ENCODE peak calls at places on chromosomes 5 and 9, in five cellular contexts. J, Z, N, E and K are unnamed samples.

GRCh38 chr5:128213340-128213739 is 129.8 kb downstream of the SLC12A2 start:
- DNase-seq in J (peak), Z (peak), N (peak), E (peak), K (peak)

GRCh38 chr5:132557425-132557805 is 638 bp downstream of the RAD50 start:
- DNase-seq in J (peak), Z (peak), N (peak), E (peak), K (peak)

GRCh38 chr9:88826651-88827245 is 164.5 kb upstream of the S1PR3 start:
- DNase-seq in J (no peak), Z (no peak), N (no peak), E (no peak), K (no peak)

GRCh38 chr5:134554319-134555222 is 29.1 kb downstream of the JADE2 start:
- DNase-seq in J (no peak), Z (no peak), N (peak), E (no peak), K (peak)

GRCh38 chr9:35679766-35680330 is 6.1 kb downstream of the CA9 start:
- DNase-seq in J (no peak), Z (no peak), N (no peak), E (no peak), K (no peak)

GRCh38 chr5:54313311-54314270 is 3.2 kb upstream of the ARL15 start:
- DNase-seq in J (no peak), Z (no peak), N (no peak), E (no peak), K (no peak)

GRCh38 chr9:135338546-135338945 is 141.0 kb upstream of the PPP1R26 start:
- DNase-seq in J (no peak), Z (no peak), N (no peak), E (no peak), K (no peak)

GRCh38 chr5:73444499-73445432 is 3.8 kb downstream of the FOXD1 start:
- DNase-seq in J (no peak), Z (no peak), N (no peak), E (no peak), K (no peak)

GRCh38 chr5:121872846-121873245 is 21.2 kb downstream of the FTMT start:
- DNase-seq in J (no peak), Z (no peak), N (no peak), E (no peak), K (no peak)

GRCh38 chr9:114805670-114806551 is at the start of gene TNFSF15:
- DNase-seq in J (peak), Z (no peak), N (no peak), E (no peak), K (peak)

GRCh38 chr9:105403552-105404246 is 44.1 kb upstream of the FSD1L start:
- DNase-seq in J (no peak), Z (no peak), N (no peak), E (no peak), K (no peak)

GRCh38 chr5:66595877-66596790 is at the start of gene MAST4:
- DNase-seq in J (peak), Z (peak), N (peak), E (peak), K (peak)

DNA sequence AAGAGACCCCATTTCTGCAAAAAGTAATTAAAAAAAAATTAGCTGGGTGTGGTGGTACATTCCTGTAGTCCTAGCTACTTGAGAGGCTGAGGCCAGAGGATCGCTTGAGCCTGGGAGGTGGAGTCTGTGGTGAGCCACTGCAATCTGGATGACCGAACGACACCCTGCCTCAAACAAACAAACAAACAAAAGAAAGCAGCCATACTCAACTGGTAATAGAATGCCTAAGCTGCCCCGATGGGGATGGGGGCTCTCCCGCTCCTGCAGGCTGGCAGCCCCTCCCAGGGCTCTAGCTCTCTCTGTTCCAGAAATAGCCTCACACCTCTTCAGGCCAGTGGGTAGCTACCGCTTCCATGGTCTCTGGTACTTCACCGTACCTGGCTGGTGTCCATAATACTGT is 241.8 kb downstream of the FANCC start:
- DNase-seq in J (no peak), Z (no peak), N (no peak), E (no peak), K (no peak)
- TF ChIP-seq MAX in J (no peak), Z (no peak), N (no peak), E (no peak), K (no peak)

GRCh38 chr5:140632366-140633080 is 452 bp downstream of the CD14 start:
- DNase-seq in J (no peak), Z (no peak), N (no peak), E (no peak), K (peak)

GRCh38 chr5:140633081-140633471 is at the start of gene CD14:
- DNase-seq in J (peak), Z (no peak), N (peak), E (no peak), K (no peak)

GRCh38 chr5:140630296-140630695 is 2.7 kb downstream of the CD14 start:
- DNase-seq in J (no peak), Z (no peak), N (no peak), E (no peak), K (no peak)

GRCh38 chr5:140631063-140631462 is 1.9 kb downstream of the CD14 start:
- DNase-seq in J (no peak), Z (no peak), N (no peak), E (no peak), K (no peak)

DNA sequence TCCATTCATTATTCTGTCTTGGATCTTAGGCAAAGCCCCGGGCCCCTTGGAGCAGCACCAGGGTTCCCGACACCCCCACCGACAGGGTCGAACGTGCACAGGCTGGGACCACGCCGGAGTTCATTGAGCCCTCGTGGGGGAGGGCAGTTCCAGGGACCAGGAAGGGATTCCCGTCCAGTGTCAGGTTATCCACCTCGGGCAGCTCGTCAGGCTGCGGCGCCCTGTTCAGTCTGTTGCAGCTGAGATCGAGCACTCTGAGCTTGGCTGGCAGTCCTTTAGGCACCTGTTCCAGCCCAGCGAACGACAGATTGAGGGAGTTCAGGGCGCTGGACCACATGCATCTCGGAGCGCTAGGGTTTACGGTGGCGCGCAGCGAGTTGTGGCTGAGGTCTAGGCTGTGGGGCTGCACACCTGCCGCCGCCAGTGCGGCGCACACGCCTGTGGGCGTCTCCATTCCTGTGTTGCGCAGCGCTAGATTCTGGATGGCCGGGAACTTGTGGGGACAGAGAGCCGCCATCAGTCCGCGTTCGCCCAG is 1.1 kb downstream of the CD14 start:
- DNase-seq in J (no peak), Z (no peak), N (no peak), E (no peak), K (no peak)
- H3K27ac ChIP-seq in J (no peak), Z (no peak), N (peak), E (no peak), K (no peak)

GRCh38 chr9:131559416-131560000 is 14.2 kb downstream of the PRRT1B start:
- DNase-seq in J (no peak), Z (no peak), N (no peak), E (no peak), K (no peak)
- TF ChIP-seq MAX in J (no peak), Z (no peak), N (no peak), E (no peak), K (no peak)

DNA sequence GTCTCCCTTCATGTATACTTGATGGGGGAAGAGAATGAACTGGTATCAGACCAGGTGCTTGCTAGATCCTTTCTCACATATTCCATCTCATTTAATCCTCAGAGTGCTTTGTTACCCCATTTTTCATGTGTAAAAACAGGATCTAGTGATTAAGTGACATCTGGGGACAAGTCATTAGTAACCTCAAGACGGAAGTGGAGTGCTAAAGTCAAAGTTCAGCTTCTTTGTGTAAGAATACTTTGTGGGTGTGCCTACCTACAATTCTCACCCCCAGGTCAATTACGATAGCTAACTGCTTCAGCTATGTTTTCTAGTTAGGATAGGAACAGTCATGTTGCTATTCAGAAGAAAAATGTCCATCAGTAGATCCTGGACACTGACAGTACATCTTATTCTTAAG is 3.1 kb upstream of the FAM120AOS start:
- DNase-seq in J (no peak), Z (no peak), N (no peak), E (no peak), K (no peak)
- H3K27ac ChIP-seq in J (no peak), Z (no peak), N (no peak), E (no peak), K (no peak)